ENCODE peak calls at places on chromosomes 16 and 17, in four cellular contexts. One of them, this sample, is unnamed.

GRCh38 chr16:54152362-54153239 is 134.0 kb downstream of the IRX3 start:
- DNase-seq in kidney: no peak
- DNase-seq in tibial artery: no peak
- DNase-seq in tibial nerve: no peak
- DNase-seq in this sample: no peak

GRCh38 chr16:62966626-62967025 is 930.4 kb upstream of the CDH8 start:
- DNase-seq in kidney: no peak
- DNase-seq in tibial artery: no peak
- DNase-seq in tibial nerve: no peak
- DNase-seq in this sample: no peak

GRCh38 chr16:46632778-46633733 is 11.9 kb upstream of the SHCBP1 start:
- DNase-seq in kidney: peak
- DNase-seq in tibial artery: no peak
- DNase-seq in tibial nerve: no peak
- DNase-seq in this sample: no peak

GRCh38 chr16:54986404-54986803 is 55.7 kb downstream of the IRX5 start:
- DNase-seq in kidney: no peak
- DNase-seq in tibial artery: no peak
- DNase-seq in tibial nerve: no peak
- DNase-seq in this sample: no peak

GRCh38 chr17:31745964-31746650 is 112.9 kb downstream of the COPRS start:
- DNase-seq in kidney: no peak
- DNase-seq in tibial artery: no peak
- DNase-seq in tibial nerve: no peak
- DNase-seq in this sample: no peak

GRCh38 chr17:83145831-83146230 is 66.4 kb downstream of the METRNL start:
- DNase-seq in kidney: no peak
- DNase-seq in tibial artery: peak
- DNase-seq in tibial nerve: no peak
- DNase-seq in this sample: peak

GRCh38 chr17:73191443-73192218 is 1.2 kb upstream of the COG1 start:
- DNase-seq in kidney: no peak
- DNase-seq in tibial artery: peak
- DNase-seq in tibial nerve: peak
- DNase-seq in this sample: no peak

GRCh38 chr17:49035470-49036269 is 38.5 kb downstream of the IGF2BP1 start:
- DNase-seq in kidney: peak
- DNase-seq in tibial artery: peak
- DNase-seq in tibial nerve: no peak
- DNase-seq in this sample: peak

GRCh38 chr17:42197564-42198156 is 3.4 kb upstream of the GHDC start:
- DNase-seq in kidney: no peak
- DNase-seq in tibial artery: no peak
- DNase-seq in tibial nerve: no peak
- DNase-seq in this sample: no peak

GRCh38 chr16:74075393-74075792 is 221.2 kb upstream of the PSMD7 start:
- DNase-seq in kidney: no peak
- DNase-seq in tibial artery: no peak
- DNase-seq in tibial nerve: no peak
- DNase-seq in this sample: no peak

GRCh38 chr17:21295036-21295952 is 10.8 kb downstream of the MAP2K3 start:
- DNase-seq in kidney: peak
- DNase-seq in tibial artery: no peak
- DNase-seq in tibial nerve: no peak
- DNase-seq in this sample: peak

GRCh38 chr16:10871157-10871991 is 5.6 kb upstream of the CIITA start:
- DNase-seq in kidney: peak
- DNase-seq in tibial artery: peak
- DNase-seq in tibial nerve: no peak
- DNase-seq in this sample: peak

GRCh38 chr17:82105882-82106696 is 8.1 kb upstream of the FASN start:
- DNase-seq in kidney: peak
- DNase-seq in tibial artery: no peak
- DNase-seq in tibial nerve: no peak
- DNase-seq in this sample: peak

GRCh38 chr17:67993153-67993997 is 2.9 kb downstream of the C17orf58 start:
- DNase-seq in kidney: peak
- DNase-seq in tibial artery: peak
- DNase-seq in tibial nerve: peak
- DNase-seq in this sample: peak

GRCh38 chr17:35765731-35766488 is 5.2 kb downstream of the C17orf50 start:
- DNase-seq in kidney: no peak
- DNase-seq in tibial artery: no peak
- DNase-seq in tibial nerve: no peak
- DNase-seq in this sample: no peak

GRCh38 chr16:70694088-70694487 is 8.2 kb upstream of the MTSS2 start:
- DNase-seq in kidney: no peak
- DNase-seq in tibial artery: no peak
- DNase-seq in tibial nerve: no peak
- DNase-seq in this sample: no peak

DNA sequence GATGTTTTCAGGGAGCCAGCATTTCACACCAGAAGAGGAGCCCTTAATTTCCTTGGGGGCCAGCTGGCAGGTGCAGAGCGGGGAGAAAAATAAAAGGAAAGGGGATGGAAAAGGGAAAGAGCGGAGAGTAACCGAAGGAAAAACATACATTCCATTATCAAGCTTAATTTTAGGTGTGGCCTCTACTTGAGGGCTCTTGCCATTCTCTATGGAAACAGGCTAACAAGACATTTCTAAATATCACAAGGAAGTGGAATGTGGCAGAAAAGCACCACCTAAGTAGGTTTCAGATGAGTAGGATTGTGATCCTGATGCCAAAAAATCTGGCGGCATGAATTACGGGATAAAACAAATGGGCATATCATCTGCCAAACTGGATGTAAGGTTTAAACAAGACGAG is 970 bp upstream of the DYNC1LI2 start:
- DNase-seq in kidney: no peak
- DNase-seq in tibial artery: no peak
- DNase-seq in tibial nerve: no peak
- DNase-seq in this sample: no peak
- H3K4me3 ChIP-seq in kidney: no peak
- H3K4me3 ChIP-seq in tibial artery: peak
- H3K4me3 ChIP-seq in tibial nerve: no peak
- H3K4me3 ChIP-seq in this sample: no peak

GRCh38 chr17:50529849-50530248 is 2.7 kb upstream of the EPN3 start:
- DNase-seq in kidney: no peak
- DNase-seq in tibial artery: no peak
- DNase-seq in tibial nerve: no peak
- DNase-seq in this sample: no peak

GRCh38 chr17:50533720-50534148 is 1.2 kb downstream of the EPN3 start:
- DNase-seq in kidney: peak
- DNase-seq in tibial artery: no peak
- DNase-seq in tibial nerve: peak
- DNase-seq in this sample: no peak

GRCh38 chr17:50532452-50533024 is at the start of gene EPN3:
- DNase-seq in kidney: peak
- DNase-seq in tibial artery: no peak
- DNase-seq in tibial nerve: no peak
- DNase-seq in this sample: peak

GRCh38 chr17:50533185-50533584 is 650 bp downstream of the EPN3 start:
- DNase-seq in kidney: no peak
- DNase-seq in tibial artery: no peak
- DNase-seq in tibial nerve: no peak
- DNase-seq in this sample: no peak

GRCh38 chr17:50531428-50532025 is 1.0 kb upstream of the EPN3 start:
- DNase-seq in kidney: peak
- DNase-seq in tibial artery: no peak
- DNase-seq in tibial nerve: no peak
- DNase-seq in this sample: no peak
- H3K27ac ChIP-seq in kidney: peak
- H3K27ac ChIP-seq in tibial artery: no peak
- H3K27ac ChIP-seq in tibial nerve: no peak
- H3K27ac ChIP-seq in this sample: peak

GRCh38 chr16:6482861-6483530 is 849.6 kb upstream of the RBFOX1 start:
- DNase-seq in kidney: no peak
- DNase-seq in tibial artery: no peak
- DNase-seq in tibial nerve: no peak
- DNase-seq in this sample: no peak
- H3K4me3 ChIP-seq in kidney: no peak
- H3K4me3 ChIP-seq in tibial artery: no peak
- H3K4me3 ChIP-seq in tibial nerve: peak
- H3K4me3 ChIP-seq in this sample: no peak

GRCh38 chr16:88781140-88782077 is 3.6 kb downstream of the PIEZO1 start:
- DNase-seq in kidney: no peak
- DNase-seq in tibial artery: no peak
- DNase-seq in tibial nerve: no peak
- DNase-seq in this sample: no peak

GRCh38 chr16:88777801-88778415 is 7.1 kb downstream of the PIEZO1 start:
- DNase-seq in kidney: no peak
- DNase-seq in tibial artery: no peak
- DNase-seq in tibial nerve: no peak
- DNase-seq in this sample: no peak

GRCh38 chr16:88780100-88781062 is 4.6 kb downstream of the PIEZO1 start:
- DNase-seq in kidney: no peak
- DNase-seq in tibial artery: no peak
- DNase-seq in tibial nerve: no peak
- DNase-seq in this sample: no peak

GRCh38 chr16:88778541-88779065 is 6.4 kb downstream of the PIEZO1 start:
- DNase-seq in kidney: no peak
- DNase-seq in tibial artery: no peak
- DNase-seq in tibial nerve: no peak
- DNase-seq in this sample: no peak

GRCh38 chr16:88779406-88780099 is 5.5 kb downstream of the PIEZO1 start:
- DNase-seq in kidney: no peak
- DNase-seq in tibial artery: no peak
- DNase-seq in tibial nerve: no peak
- DNase-seq in this sample: no peak
- H3K27ac ChIP-seq in kidney: no peak
- H3K27ac ChIP-seq in tibial artery: no peak
- H3K27ac ChIP-seq in tibial nerve: peak
- H3K27ac ChIP-seq in this sample: peak

GRCh38 chr16:22815863-22816262 is 1.9 kb downstream of the HS3ST2 start:
- DNase-seq in kidney: no peak
- DNase-seq in tibial artery: no peak
- DNase-seq in tibial nerve: no peak
- DNase-seq in this sample: no peak
- H3K4me3 ChIP-seq in kidney: no peak
- H3K4me3 ChIP-seq in tibial artery: no peak
- H3K4me3 ChIP-seq in tibial nerve: no peak
- H3K4me3 ChIP-seq in this sample: no peak

GRCh38 chr17:47694818-47695663 is 1.1 kb downstream of the TBKBP1 start:
- DNase-seq in kidney: peak
- DNase-seq in tibial artery: peak
- DNase-seq in tibial nerve: peak
- DNase-seq in this sample: peak
- H3K27ac ChIP-seq in kidney: peak
- H3K27ac ChIP-seq in tibial artery: peak
- H3K27ac ChIP-seq in tibial nerve: peak
- H3K27ac ChIP-seq in this sample: peak

GRCh38 chr16:82055728-82056549 is 20.9 kb downstream of the HSD17B2 start:
- DNase-seq in kidney: no peak
- DNase-seq in tibial artery: no peak
- DNase-seq in tibial nerve: no peak
- DNase-seq in this sample: no peak
- H3K4me3 ChIP-seq in kidney: no peak
- H3K4me3 ChIP-seq in tibial artery: no peak
- H3K4me3 ChIP-seq in tibial nerve: no peak
- H3K4me3 ChIP-seq in this sample: no peak

GRCh38 chr16:1548234-1548633 is 14.8 kb downstream of the TMEM204 start:
- DNase-seq in kidney: no peak
- DNase-seq in tibial artery: no peak
- DNase-seq in tibial nerve: no peak
- DNase-seq in this sample: no peak

GRCh38 chr16:1550696-1551095 is 17.2 kb downstream of the TMEM204 start:
- DNase-seq in kidney: no peak
- DNase-seq in tibial artery: no peak
- DNase-seq in tibial nerve: no peak
- DNase-seq in this sample: no peak

GRCh38 chr16:1550061-1550460 is 16.6 kb downstream of the TMEM204 start:
- DNase-seq in kidney: no peak
- DNase-seq in tibial artery: no peak
- DNase-seq in tibial nerve: no peak
- DNase-seq in this sample: no peak

GRCh38 chr16:1546430-1546829 is 13.0 kb downstream of the TMEM204 start:
- DNase-seq in kidney: no peak
- DNase-seq in tibial artery: no peak
- DNase-seq in tibial nerve: no peak
- DNase-seq in this sample: no peak

DNA sequence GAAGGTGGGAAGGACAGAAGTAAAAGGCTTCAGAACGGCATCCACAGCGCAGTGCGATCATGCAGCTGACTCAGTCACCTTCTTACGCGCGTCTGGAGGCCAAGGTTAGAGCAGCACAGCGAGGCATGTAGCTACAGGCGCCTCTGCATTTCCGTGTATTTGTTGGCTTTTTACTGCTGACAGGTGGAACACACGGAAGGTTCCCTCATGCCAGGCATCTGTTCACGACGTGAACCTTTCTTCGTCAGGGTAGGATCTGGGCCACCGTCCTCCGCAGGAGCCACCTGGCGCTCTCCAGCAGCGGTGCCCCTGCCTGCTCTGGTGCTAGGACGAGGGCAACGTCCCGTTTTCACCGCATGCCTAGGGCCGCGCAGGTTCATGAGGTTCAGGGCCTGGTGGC is 15.3 kb downstream of the TMEM204 start:
- DNase-seq in kidney: no peak
- DNase-seq in tibial artery: no peak
- DNase-seq in tibial nerve: no peak
- DNase-seq in this sample: no peak
- H3K27ac ChIP-seq in kidney: no peak
- H3K27ac ChIP-seq in tibial artery: peak
- H3K27ac ChIP-seq in tibial nerve: no peak
- H3K27ac ChIP-seq in this sample: no peak

DNA sequence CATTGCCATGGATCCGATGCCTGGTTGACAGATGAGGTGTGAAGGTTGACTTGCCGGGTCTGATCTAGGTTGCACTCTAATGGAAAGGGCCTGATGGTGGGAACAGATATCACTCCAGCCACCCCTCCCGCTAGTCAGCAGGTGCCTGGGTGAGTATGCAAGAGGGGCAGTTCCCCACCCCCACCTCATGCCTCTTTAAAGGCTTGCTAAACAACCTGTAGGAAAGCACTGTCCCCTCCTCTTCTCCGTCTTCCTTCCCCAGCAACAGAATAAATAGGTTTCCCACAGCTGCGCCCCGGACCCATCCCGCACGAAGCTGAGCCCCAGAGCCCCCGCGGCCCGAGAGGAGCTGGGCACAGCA is 746 bp upstream of the TMEM132E start:
- DNase-seq in kidney: no peak
- DNase-seq in tibial artery: no peak
- DNase-seq in tibial nerve: no peak
- DNase-seq in this sample: peak
- H3K4me3 ChIP-seq in kidney: no peak
- H3K4me3 ChIP-seq in tibial artery: peak
- H3K4me3 ChIP-seq in tibial nerve: peak
- H3K4me3 ChIP-seq in this sample: peak

This sample was measured in breast epithelium.